ENCODE peak calls at places on chromosomes 1 and 21, in seven cellular contexts. One of them, this sample, is unnamed.
A peak's percentile ranks its signal among the peaks of the same experiment; 100 is the strongest.

GRCh38 chr1:214362188-214362882 is 81.4 kb downstream of the SMYD2 start:
- DNase-seq in H1: no peak
- DNase-seq in HepG2: no peak
- DNase-seq in GM12878: no peak
- DNase-seq in K562: peak; percentile 27
- DNase-seq in SK-N-SH: no peak
- DNase-seq in NT2/D1: no peak
- DNase-seq in this sample: no peak

GRCh38 chr1:156012051-156012817 is 8.5 kb downstream of the SSR2 start:
- DNase-seq in H1: no peak
- DNase-seq in HepG2: no peak
- DNase-seq in GM12878: peak; percentile 70
- DNase-seq in K562: no peak
- DNase-seq in SK-N-SH: no peak
- DNase-seq in NT2/D1: no peak
- DNase-seq in this sample: no peak

GRCh38 chr1:114756949-114757454 is 782 bp downstream of the CSDE1 start:
- DNase-seq in H1: no peak
- DNase-seq in HepG2: peak; percentile 49
- DNase-seq in GM12878: no peak
- DNase-seq in K562: peak; percentile 55
- DNase-seq in SK-N-SH: peak; percentile 38
- DNase-seq in NT2/D1: no peak
- DNase-seq in this sample: no peak

GRCh38 chr1:108011295-108011694 is 46.3 kb upstream of the VAV3 start:
- DNase-seq in H1: no peak
- DNase-seq in HepG2: no peak
- DNase-seq in GM12878: no peak
- DNase-seq in K562: no peak
- DNase-seq in SK-N-SH: no peak
- DNase-seq in NT2/D1: no peak
- DNase-seq in this sample: no peak

GRCh38 chr1:85277027-85277625 is 694 bp upstream of the BCL10 start:
- DNase-seq in H1: no peak
- DNase-seq in HepG2: no peak
- DNase-seq in GM12878: no peak
- DNase-seq in K562: no peak
- DNase-seq in SK-N-SH: no peak
- DNase-seq in NT2/D1: no peak
- DNase-seq in this sample: no peak

GRCh38 chr1:34408011-34408410 is 231.3 kb downstream of the C1orf94 start:
- DNase-seq in H1: peak; percentile 16
- DNase-seq in HepG2: no peak
- DNase-seq in GM12878: no peak
- DNase-seq in K562: no peak
- DNase-seq in SK-N-SH: no peak
- DNase-seq in NT2/D1: no peak
- DNase-seq in this sample: no peak

GRCh38 chr1:208170252-208170651 is 73.9 kb downstream of the PLXNA2 start:
- DNase-seq in H1: no peak
- DNase-seq in HepG2: no peak
- DNase-seq in GM12878: no peak
- DNase-seq in K562: no peak
- DNase-seq in SK-N-SH: peak; percentile 70
- DNase-seq in NT2/D1: no peak
- DNase-seq in this sample: no peak

GRCh38 chr21:31710586-31710985 is 21.3 kb downstream of the SCAF4 start:
- DNase-seq in H1: no peak
- DNase-seq in HepG2: no peak
- DNase-seq in GM12878: no peak
- DNase-seq in K562: no peak
- DNase-seq in SK-N-SH: no peak
- DNase-seq in NT2/D1: no peak
- DNase-seq in this sample: no peak

GRCh38 chr1:39132505-39133339 is 71.8 kb upstream of the MACF1 start:
- DNase-seq in H1: peak; percentile 78
- DNase-seq in HepG2: peak; percentile 85
- DNase-seq in GM12878: no peak
- DNase-seq in K562: peak; percentile 48
- DNase-seq in SK-N-SH: peak; percentile 64
- DNase-seq in NT2/D1: no peak
- DNase-seq in this sample: peak; percentile 44

GRCh38 chr1:57024855-57025254 is 59.0 kb upstream of the C8B start:
- DNase-seq in H1: no peak
- DNase-seq in HepG2: no peak
- DNase-seq in GM12878: no peak
- DNase-seq in K562: no peak
- DNase-seq in SK-N-SH: no peak
- DNase-seq in NT2/D1: no peak
- DNase-seq in this sample: no peak

GRCh38 chr1:24472527-24473251 is 29.9 kb upstream of the RCAN3 start:
- DNase-seq in H1: no peak
- DNase-seq in HepG2: peak; percentile 64
- DNase-seq in GM12878: no peak
- DNase-seq in K562: no peak
- DNase-seq in SK-N-SH: no peak
- DNase-seq in NT2/D1: no peak
- DNase-seq in this sample: no peak

GRCh38 chr1:44720281-44720680 is 10.7 kb downstream of the RNU5D-1 start:
- DNase-seq in H1: no peak
- DNase-seq in HepG2: no peak
- DNase-seq in GM12878: no peak
- DNase-seq in K562: no peak
- DNase-seq in SK-N-SH: no peak
- DNase-seq in NT2/D1: no peak
- DNase-seq in this sample: no peak

GRCh38 chr21:33644383-33645074 is 2.2 kb downstream of the ITSN1 start:
- DNase-seq in H1: no peak
- DNase-seq in HepG2: peak; percentile 79
- DNase-seq in GM12878: no peak
- DNase-seq in K562: no peak
- DNase-seq in SK-N-SH: no peak
- DNase-seq in NT2/D1: no peak
- DNase-seq in this sample: no peak

GRCh38 chr1:81549588-81550127 is 251.1 kb upstream of the ADGRL2 start:
- DNase-seq in H1: no peak
- DNase-seq in HepG2: peak; percentile 8
- DNase-seq in GM12878: peak; percentile 35
- DNase-seq in K562: no peak
- DNase-seq in SK-N-SH: peak; percentile 18
- DNase-seq in NT2/D1: peak; percentile 39
- DNase-seq in this sample: no peak

GRCh38 chr1:27542463-27543273 is 52.7 kb upstream of the WASF2 start:
- DNase-seq in H1: no peak
- DNase-seq in HepG2: peak; percentile 93
- DNase-seq in GM12878: no peak
- DNase-seq in K562: peak; percentile 99
- DNase-seq in SK-N-SH: no peak
- DNase-seq in NT2/D1: no peak
- DNase-seq in this sample: peak; percentile 99

GRCh38 chr1:150979007-150979722 is 2.9 kb upstream of the ANXA9 start:
- DNase-seq in H1: peak; percentile 95
- DNase-seq in HepG2: peak; percentile 82
- DNase-seq in GM12878: peak; percentile 40
- DNase-seq in K562: peak; percentile 95
- DNase-seq in SK-N-SH: peak; percentile 92
- DNase-seq in NT2/D1: peak; percentile 92
- DNase-seq in this sample: peak; percentile 78

GRCh38 chr1:33328817-33329216 is 7.9 kb upstream of the A3GALT2 start:
- DNase-seq in H1: no peak
- DNase-seq in HepG2: no peak
- DNase-seq in GM12878: no peak
- DNase-seq in K562: no peak
- DNase-seq in SK-N-SH: no peak
- DNase-seq in NT2/D1: no peak
- DNase-seq in this sample: no peak

GRCh38 chr1:118986291-118986838 is 1.8 kb downstream of the TBX15 start:
- DNase-seq in H1: no peak
- DNase-seq in HepG2: no peak
- DNase-seq in GM12878: no peak
- DNase-seq in K562: peak; percentile 39
- DNase-seq in SK-N-SH: no peak
- DNase-seq in NT2/D1: no peak
- DNase-seq in this sample: no peak

GRCh38 chr1:148318123-148318899 is 164.8 kb downstream of the PPIAL4G start:
- DNase-seq in H1: peak; percentile 63
- DNase-seq in HepG2: no peak
- DNase-seq in GM12878: peak; percentile 27
- DNase-seq in K562: no peak
- DNase-seq in SK-N-SH: no peak
- DNase-seq in NT2/D1: no peak
- DNase-seq in this sample: no peak

GRCh38 chr1:19476440-19477190 is 8.7 kb downstream of the CAPZB start:
- DNase-seq in H1: no peak
- DNase-seq in HepG2: no peak
- DNase-seq in GM12878: peak; percentile 56
- DNase-seq in K562: peak; percentile 54
- DNase-seq in SK-N-SH: no peak
- DNase-seq in NT2/D1: no peak
- DNase-seq in this sample: no peak

GRCh38 chr1:201660931-201661822 is 122.2 kb downstream of the NAV1 start:
- DNase-seq in H1: no peak
- DNase-seq in HepG2: no peak
- DNase-seq in GM12878: no peak
- DNase-seq in K562: no peak
- DNase-seq in SK-N-SH: no peak
- DNase-seq in NT2/D1: no peak
- DNase-seq in this sample: no peak

GRCh38 chr1:74571875-74572274 is 59.5 kb upstream of the LRRC53 start:
- DNase-seq in H1: no peak
- DNase-seq in HepG2: no peak
- DNase-seq in GM12878: no peak
- DNase-seq in K562: no peak
- DNase-seq in SK-N-SH: no peak
- DNase-seq in NT2/D1: no peak
- DNase-seq in this sample: no peak

GRCh38 chr1:175591083-175591743 is 152.2 kb downstream of the TNR start:
- DNase-seq in H1: no peak
- DNase-seq in HepG2: no peak
- DNase-seq in GM12878: no peak
- DNase-seq in K562: peak; percentile 54
- DNase-seq in SK-N-SH: peak; percentile 52
- DNase-seq in NT2/D1: no peak
- DNase-seq in this sample: no peak

GRCh38 chr1:244200596-244200995 is 149.5 kb downstream of the ZBTB18 start:
- DNase-seq in H1: no peak
- DNase-seq in HepG2: no peak
- DNase-seq in GM12878: no peak
- DNase-seq in K562: no peak
- DNase-seq in SK-N-SH: no peak
- DNase-seq in NT2/D1: no peak
- DNase-seq in this sample: no peak
- TF ChIP-seq YY1 in H1: no peak
- TF ChIP-seq YY1 in HepG2: no peak
- TF ChIP-seq YY1 in GM12878: no peak
- TF ChIP-seq YY1 in K562: no peak
- TF ChIP-seq YY1 in SK-N-SH: no peak
- TF ChIP-seq YY1 in NT2/D1: no peak
- TF ChIP-seq YY1 in this sample: no peak

DNA sequence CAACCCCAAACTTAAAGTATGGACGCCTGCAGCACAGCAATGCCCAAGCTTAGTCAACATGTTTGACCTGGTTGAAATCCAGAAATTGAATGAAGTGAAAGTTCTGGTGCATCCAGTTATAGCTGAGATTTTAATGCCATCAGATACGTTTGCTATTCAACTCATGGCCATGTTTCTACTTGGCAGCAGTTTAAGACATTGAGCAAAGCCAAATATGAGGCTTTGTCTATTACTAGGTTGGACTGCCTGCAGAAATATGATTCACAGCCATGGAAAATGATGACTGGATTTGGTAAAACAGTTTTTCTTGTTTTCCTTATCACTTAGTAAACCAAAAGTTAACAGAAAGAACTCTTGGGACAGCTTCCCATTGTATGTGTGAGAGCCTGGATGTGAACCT is 32.2 kb upstream of the MYSM1 start:
- DNase-seq in H1: no peak
- DNase-seq in HepG2: no peak
- DNase-seq in GM12878: no peak
- DNase-seq in K562: no peak
- DNase-seq in SK-N-SH: no peak
- DNase-seq in NT2/D1: no peak
- DNase-seq in this sample: no peak
- TF ChIP-seq YY1 in H1: no peak
- TF ChIP-seq YY1 in HepG2: no peak
- TF ChIP-seq YY1 in GM12878: no peak
- TF ChIP-seq YY1 in K562: no peak
- TF ChIP-seq YY1 in SK-N-SH: no peak
- TF ChIP-seq YY1 in NT2/D1: no peak
- TF ChIP-seq YY1 in this sample: no peak

DNA sequence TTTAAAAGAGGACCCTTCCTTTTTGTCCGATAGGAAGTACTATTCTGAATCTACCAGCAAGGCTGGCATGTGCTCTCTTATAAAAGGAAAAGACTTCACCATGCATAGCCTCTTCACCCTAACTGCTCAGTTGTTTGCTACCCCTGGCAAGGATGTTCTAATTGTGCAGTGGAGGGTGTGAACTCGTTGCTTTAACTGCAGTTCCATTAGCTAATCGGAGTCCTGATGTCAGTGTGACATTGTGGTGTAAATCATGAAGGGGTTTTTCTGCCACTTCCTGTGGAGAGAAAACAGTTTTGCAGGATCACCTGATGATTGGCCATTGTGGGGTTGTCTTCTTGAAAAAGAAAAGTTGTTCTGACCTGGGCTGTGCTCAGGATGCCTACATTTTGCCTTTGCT is 102.0 kb downstream of the NR5A2 start:
- DNase-seq in H1: no peak
- DNase-seq in HepG2: no peak
- DNase-seq in GM12878: no peak
- DNase-seq in K562: no peak
- DNase-seq in SK-N-SH: no peak
- DNase-seq in NT2/D1: peak; percentile 57
- DNase-seq in this sample: no peak
- TF ChIP-seq YY1 in H1: no peak
- TF ChIP-seq YY1 in HepG2: no peak
- TF ChIP-seq YY1 in GM12878: no peak
- TF ChIP-seq YY1 in K562: no peak
- TF ChIP-seq YY1 in SK-N-SH: no peak
- TF ChIP-seq YY1 in NT2/D1: no peak
- TF ChIP-seq YY1 in this sample: no peak

GRCh38 chr1:25705699-25706098 is 89.1 kb downstream of the MAN1C1 start:
- DNase-seq in H1: no peak
- DNase-seq in HepG2: no peak
- DNase-seq in GM12878: no peak
- DNase-seq in K562: no peak
- DNase-seq in SK-N-SH: no peak
- DNase-seq in NT2/D1: no peak
- DNase-seq in this sample: no peak

GRCh38 chr1:25702101-25702775 is 85.6 kb downstream of the MAN1C1 start:
- DNase-seq in H1: no peak
- DNase-seq in HepG2: no peak
- DNase-seq in GM12878: no peak
- DNase-seq in K562: no peak
- DNase-seq in SK-N-SH: no peak
- DNase-seq in NT2/D1: peak; percentile 93
- DNase-seq in this sample: no peak

GRCh38 chr1:25706146-25707089 is 89.8 kb downstream of the MAN1C1 start:
- DNase-seq in H1: no peak
- DNase-seq in HepG2: no peak
- DNase-seq in GM12878: no peak
- DNase-seq in K562: no peak
- DNase-seq in SK-N-SH: no peak
- DNase-seq in NT2/D1: no peak
- DNase-seq in this sample: no peak

GRCh38 chr1:25703041-25703440 is 86.5 kb downstream of the MAN1C1 start:
- DNase-seq in H1: no peak
- DNase-seq in HepG2: no peak
- DNase-seq in GM12878: no peak
- DNase-seq in K562: no peak
- DNase-seq in SK-N-SH: no peak
- DNase-seq in NT2/D1: no peak
- DNase-seq in this sample: no peak

GRCh38 chr1:25703671-25704637 is 87.4 kb downstream of the MAN1C1 start:
- DNase-seq in H1: no peak
- DNase-seq in HepG2: no peak
- DNase-seq in GM12878: no peak
- DNase-seq in K562: no peak
- DNase-seq in SK-N-SH: peak; percentile 70
- DNase-seq in NT2/D1: no peak
- DNase-seq in this sample: no peak
- TF ChIP-seq YY1 in H1: no peak
- TF ChIP-seq YY1 in HepG2: no peak
- TF ChIP-seq YY1 in GM12878: no peak
- TF ChIP-seq YY1 in K562: no peak
- TF ChIP-seq YY1 in SK-N-SH: no peak
- TF ChIP-seq YY1 in NT2/D1: no peak
- TF ChIP-seq YY1 in this sample: no peak